ENCODE peak calls at places on chromosomes 12 and 14, in five cellular contexts. T is hepatocyte, E is PC-3, Q is tibial nerve, K is H9. W is an unnamed sample.

GRCh38 chr12:105850103-105850968 is 288.4 kb downstream of the NUAK1 start:
- DNase-seq in T (no peak), K (no peak), Q (no peak), E (no peak), W (no peak)

GRCh38 chr12:3313655-3314305 is 177.2 kb upstream of the PRMT8 start:
- DNase-seq in E (peak; percentile 52), T (no peak), Q (no peak), K (peak; percentile 73), W (peak; percentile 16)

GRCh38 chr12:109606261-109607028 is 32.9 kb downstream of the MVK start:
- DNase-seq in E (no peak), Q (no peak), T (peak; percentile 54), K (no peak), W (peak; percentile 8)

GRCh38 chr12:98002887-98003493 is 512.4 kb upstream of the TMPO start:
- DNase-seq in T (peak; percentile 72), E (peak; percentile 77), K (peak; percentile 73), Q (no peak), W (peak; percentile 0)

GRCh38 chr12:62466018-62466595 is 519 bp upstream of the MON2 start:
- DNase-seq in E (peak; percentile 44), Q (no peak), T (peak; percentile 37), K (peak; percentile 57), W (peak; percentile 73)

GRCh38 chr12:96878704-96879103 is 28.4 kb upstream of the NEDD1 start:
- DNase-seq in E (peak; percentile 26), K (no peak), T (no peak), Q (no peak), W (peak; percentile 46)

GRCh38 chr12:129067482-129067881 is 214.2 kb downstream of the GLT1D1 start:
- DNase-seq in E (no peak), Q (no peak), K (peak; percentile 74), T (peak; percentile 41), W (peak; percentile 8)

GRCh38 chr14:97106609-97107008 is 309.4 kb downstream of the VRK1 start:
- DNase-seq in K (no peak), T (no peak), E (peak; percentile 91), Q (no peak), W (no peak)

GRCh38 chr12:20716037-20716436 is 20.9 kb downstream of the SLCO1C1 start:
- DNase-seq in Q (no peak), E (peak; percentile 31), T (peak; percentile 13), K (peak; percentile 65), W (no peak)

GRCh38 chr14:94066089-94066676 is 14.8 kb downstream of the DDX24 start:
- DNase-seq in T (peak; percentile 61), Q (no peak), K (no peak), E (peak; percentile 20), W (no peak)

GRCh38 chr12:93991882-93992415 is 156.4 kb upstream of the PLXNC1 start:
- DNase-seq in K (no peak), E (no peak), T (no peak), Q (no peak), W (no peak)

GRCh38 chr12:2156333-2156732 is 103.5 kb downstream of the CACNA1C start:
- DNase-seq in Q (no peak), E (no peak), K (no peak), T (no peak), W (no peak)
- H3K4me1 ChIP-seq in Q (no peaks in the 10 kb centered on the region), E (no peaks in the 10 kb centered on the region), K (peaks cover 1% of the 10 kb centered on the region), T (no peaks in the 10 kb centered on the region), W (peaks cover 32% of the 10 kb centered on the region)

GRCh38 chr12:65956056-65956738 is 131.9 kb downstream of the HMGA2 start:
- DNase-seq in E (no peak), Q (no peak), K (no peak), T (no peak), W (no peak)
- H3K4me1 ChIP-seq in E (peaks cover 67% of the 10 kb centered on the region), Q (no peaks in the 10 kb centered on the region), K (no peaks in the 10 kb centered on the region), T (peaks cover 32% of the 10 kb centered on the region), W (peaks cover 55% of the 10 kb centered on the region)

DNA sequence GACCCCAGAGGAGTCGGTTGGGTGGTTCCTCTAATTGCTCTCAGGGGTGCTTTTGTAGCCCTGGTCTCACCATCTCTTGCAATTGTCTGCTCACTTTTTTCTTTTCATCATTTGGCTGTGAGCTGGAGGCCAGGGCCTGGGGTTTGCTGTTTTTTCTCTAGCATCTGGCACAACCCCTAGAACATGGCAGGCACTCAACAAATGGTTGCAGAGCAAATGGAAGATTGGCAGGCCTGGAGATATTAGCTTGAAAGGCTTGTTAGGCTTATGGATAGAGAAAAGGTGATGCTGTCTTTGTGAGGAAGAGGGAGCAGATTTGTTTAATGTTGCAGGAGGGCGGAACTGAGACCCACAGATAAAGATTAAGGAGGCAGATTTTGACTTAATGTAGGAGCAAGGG is 47.0 kb downstream of the GALNT8 start:
- DNase-seq in T (no peak), K (no peak), Q (no peak), E (no peak), W (no peak)
- H3K4me1 ChIP-seq in T (no peaks in the 10 kb centered on the region), K (no peaks in the 10 kb centered on the region), Q (no peaks in the 10 kb centered on the region), E (no peaks in the 10 kb centered on the region), W (no peaks in the 10 kb centered on the region)

GRCh38 chr14:68928770-68929550 is 50.1 kb downstream of the ACTN1 start:
- DNase-seq in T (no peak), K (no peak), Q (no peak), E (no peak), W (no peak)
- H3K4me1 ChIP-seq in T (peaks cover 10% of the 10 kb centered on the region), K (no peaks in the 10 kb centered on the region), Q (peaks cover 8% of the 10 kb centered on the region), E (no peaks in the 10 kb centered on the region), W (peaks cover 11% of the 10 kb centered on the region)

GRCh38 chr12:124975276-124975675 is 13.7 kb downstream of the DHX37 start:
- DNase-seq in E (no peak), K (no peak), Q (no peak), T (no peak), W (no peak)
- H3K4me1 ChIP-seq in E (no peaks in the 10 kb centered on the region), K (no peaks in the 10 kb centered on the region), Q (no peaks in the 10 kb centered on the region), T (no peaks in the 10 kb centered on the region), W (no peaks in the 10 kb centered on the region)

DNA sequence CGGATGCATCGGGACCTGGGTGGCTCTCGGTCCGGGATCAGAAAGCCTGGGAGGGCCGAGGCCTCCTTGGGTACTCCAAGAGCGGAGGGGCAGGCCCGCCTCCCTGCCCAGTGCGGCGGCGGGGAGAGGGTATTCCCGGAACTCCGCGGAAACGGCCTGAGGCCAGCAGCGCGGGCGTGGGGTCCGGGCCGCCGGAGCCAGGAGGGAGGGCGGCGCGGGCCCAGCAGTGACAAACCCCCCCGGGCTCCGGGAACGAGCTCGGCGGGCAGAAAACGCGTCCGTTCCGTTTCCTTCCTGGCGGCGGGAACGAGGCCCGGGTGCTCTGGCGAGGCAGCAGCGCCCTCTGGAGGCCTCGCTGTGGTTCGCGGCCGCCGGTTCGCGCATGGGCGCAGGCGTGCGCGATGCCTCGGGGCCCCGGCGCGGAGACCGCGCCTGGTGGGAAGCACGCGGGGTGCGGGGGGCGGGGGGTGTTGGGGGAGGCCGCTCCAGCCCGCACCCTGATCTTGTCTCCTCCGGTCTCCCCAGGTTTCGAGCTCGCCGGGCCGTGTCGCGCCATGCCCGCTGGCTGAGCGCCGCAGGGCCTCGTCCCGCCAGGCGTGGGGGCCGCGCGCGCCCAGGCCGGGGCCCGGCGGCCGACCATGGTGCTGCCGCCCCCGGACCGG is 1.9 kb downstream of the TMEM121 start:
- DNase-seq in K (peak; percentile 64), Q (peak; percentile 59), T (peak; percentile 75), E (peak; percentile 79), W (peak; percentile 92)
- H3K4me1 ChIP-seq in K (no peaks in the 10 kb centered on the region), Q (peaks cover 23% of the 10 kb centered on the region), T (no peaks in the 10 kb centered on the region), E (peaks cover 10% of the 10 kb centered on the region), W (peaks cover 2% of the 10 kb centered on the region)

GRCh38 chr14:93045211-93045674 is 70.5 kb downstream of the ITPK1 start:
- DNase-seq in T (no peak), E (no peak), Q (no peak), K (peak; percentile 83), W (no peak)
- H3K4me1 ChIP-seq in T (peaks cover 83% of the 10 kb centered on the region), E (peaks cover 83% of the 10 kb centered on the region), Q (peaks cover 74% of the 10 kb centered on the region), K (peaks cover 27% of the 10 kb centered on the region), W (peaks cover 24% of the 10 kb centered on the region)

GRCh38 chr14:99576304-99576703 is 27.7 kb downstream of the CCDC85C start:
- DNase-seq in Q (no peak), K (no peak), T (no peak), E (peak; percentile 40), W (no peak)

GRCh38 chr14:99579077-99579836 is 24.8 kb downstream of the CCDC85C start:
- DNase-seq in T (peak; percentile 78), Q (no peak), K (no peak), E (peak; percentile 84), W (no peak)

GRCh38 chr14:99578541-99579044 is 25.4 kb downstream of the CCDC85C start:
- DNase-seq in T (no peak), Q (no peak), K (no peak), E (peak; percentile 41), W (no peak)

GRCh38 chr14:99575043-99576023 is 28.7 kb downstream of the CCDC85C start:
- DNase-seq in T (no peak), E (peak; percentile 92), Q (no peak), K (no peak), W (no peak)

GRCh38 chr14:99576761-99577705 is 27.0 kb downstream of the CCDC85C start:
- DNase-seq in K (no peak), E (no peak), Q (no peak), T (no peak), W (no peak)
- H3K4me1 ChIP-seq in K (peaks cover 7% of the 10 kb centered on the region), E (peaks cover 71% of the 10 kb centered on the region), Q (peaks cover 5% of the 10 kb centered on the region), T (peaks cover 80% of the 10 kb centered on the region), W (peaks cover 9% of the 10 kb centered on the region)

W was measured in adipocyte.